ENCODE peak calls at places on chromosomes 4 and X, in nine cellular contexts. U, C, O, T, R, D, N, S and W are unnamed samples. For H3K9me3, the result is how much of the 10 kb centered on the place peaks cover.

GRCh38 chrX:20205927-20206708 is 60.6 kb downstream of the RPS6KA3 start:
- DNase-seq in U (no peak), C (no peak), O (no peak), T (peak), R (no peak), D (peak), N (no peak), S (no peak), W (no peak)

GRCh38 chrX:21926527-21927278 is 13.8 kb upstream of the SMS start:
- DNase-seq in U (peak), C (peak), O (no peak), T (no peak), R (no peak), D (no peak), N (no peak), S (no peak), W (no peak)

GRCh38 chr4:55158957-55159356 is 33.6 kb upstream of the KDR start:
- DNase-seq in U (no peak), C (no peak), O (no peak), T (no peak), R (no peak), D (no peak), N (no peak), S (no peak), W (no peak)

GRCh38 chr4:6362896-6363295 is 93.2 kb downstream of the WFS1 start:
- DNase-seq in U (peak), C (peak), O (peak), T (peak), R (peak), D (no peak), N (no peak), S (no peak), W (no peak)

GRCh38 chrX:26783512-26784225 is 567.7 kb downstream of the MAGEB5 start:
- DNase-seq in U (peak), C (peak), O (no peak), T (no peak), R (no peak), D (peak), N (peak), S (no peak), W (no peak)

GRCh38 chr4:182770969-182771330 is 146.2 kb downstream of the DCTD start:
- DNase-seq in U (peak), C (peak), O (no peak), T (no peak), R (no peak), D (no peak), N (no peak), S (no peak), W (no peak)

GRCh38 chrX:56783450-56783831 is 54.4 kb downstream of the NBDY start:
- DNase-seq in U (peak), C (no peak), O (peak), T (peak), R (no peak), D (no peak), N (peak), S (peak), W (peak)

GRCh38 chrX:9569875-9570274 is 105.0 kb downstream of the TBL1X start:
- DNase-seq in U (no peak), C (no peak), O (no peak), T (no peak), R (no peak), D (no peak), N (no peak), S (no peak), W (no peak)

GRCh38 chrX:41796577-41796976 is 72.6 kb downstream of the GPR82 start:
- DNase-seq in U (no peak), C (no peak), O (no peak), T (no peak), R (no peak), D (no peak), N (no peak), S (no peak), W (no peak)

DNA sequence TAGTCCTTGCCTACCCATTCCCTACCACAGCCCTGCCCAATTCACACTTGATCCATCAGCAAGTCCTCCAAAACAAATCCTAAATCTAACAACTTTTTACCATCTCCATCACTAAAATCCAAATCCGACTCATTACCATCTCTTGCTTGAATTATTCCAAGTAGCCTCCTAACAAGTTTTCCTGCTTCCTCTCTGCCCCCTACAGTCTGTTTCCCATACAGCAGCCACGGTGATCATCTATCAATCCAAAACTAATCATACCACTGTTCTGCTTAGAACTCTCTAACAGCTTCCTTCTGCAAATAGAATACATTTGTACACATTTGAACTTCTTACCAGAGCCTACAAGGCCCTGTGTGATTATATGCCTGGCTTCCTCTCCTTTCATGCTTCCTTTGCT is 133.0 kb downstream of the SHROOM4 start:
- DNase-seq in U (no peak), C (no peak), O (no peak), T (no peak), R (peak), D (peak), N (no peak), S (no peak), W (no peak)
- TF ChIP-seq CTCF in U (peak), C (peak), O (peak), T (peak), R (no peak), D (peak), N (no peak), S (no peak), W (no peak)

GRCh38 chr4:11640584-11640983 is 211.9 kb upstream of the HS3ST1 start:
- DNase-seq in U (no peak), C (no peak), O (no peak), T (no peak), R (no peak), D (no peak), N (no peak), S (no peak), W (no peak)
- H3K9me3 ChIP-seq in U (under half), C (under half), O (under half), T (under half), R (under half), D (under half), N (under half), S (under half), W (under half)

DNA sequence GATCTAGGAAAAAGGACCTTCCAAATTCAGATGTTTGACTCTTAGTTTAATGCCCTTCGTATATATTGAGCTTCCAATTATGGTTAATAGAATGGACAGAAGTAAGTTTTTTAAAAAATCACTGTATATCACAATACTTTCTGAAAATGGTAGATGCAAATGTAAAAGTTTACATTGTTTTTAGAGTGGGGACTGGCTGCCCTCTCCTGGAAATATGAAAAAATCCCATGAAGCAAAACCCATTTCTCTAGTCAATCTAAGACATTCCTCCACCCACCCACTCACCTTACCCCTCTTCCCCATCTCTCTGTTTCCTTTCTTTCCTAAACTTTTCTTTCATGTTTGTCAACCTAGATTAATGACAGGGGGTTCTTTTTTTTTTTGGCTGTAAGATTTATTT is 134.5 kb downstream of the ARHGAP6 start:
- DNase-seq in U (peak), C (peak), O (no peak), T (no peak), R (peak), D (no peak), N (no peak), S (no peak), W (no peak)
- TF ChIP-seq CTCF in U (peak), C (peak), O (no peak), T (peak), R (peak), D (no peak), N (no peak), S (peak), W (no peak)

DNA sequence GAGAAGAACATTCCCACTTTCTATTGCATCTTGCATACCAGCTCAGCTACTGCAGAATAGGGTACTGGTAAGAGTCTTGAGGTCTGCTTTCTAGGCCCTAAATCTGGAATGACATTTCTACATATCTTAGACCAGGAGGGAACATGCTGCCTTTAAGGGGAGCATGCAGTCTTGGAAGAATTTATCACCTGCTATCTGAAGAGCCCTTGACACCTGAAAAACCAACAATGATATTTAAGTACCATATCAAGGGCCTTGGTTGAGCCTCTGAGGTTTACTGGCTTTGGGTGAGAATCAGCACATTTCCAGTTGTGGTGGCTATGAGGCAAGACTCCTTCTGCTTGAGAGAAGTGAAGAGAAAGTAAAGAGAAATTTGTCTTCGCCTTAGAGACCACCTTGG is 436.8 kb upstream of the SPANXN1 start:
- DNase-seq in U (no peak), C (no peak), O (no peak), T (no peak), R (no peak), D (no peak), N (no peak), S (no peak), W (no peak)
- H3K9me3 ChIP-seq in U (under half), C (under half), O (under half), T (under half), R (under half), D (under half), N (under half), S (under half), W (under half)

GRCh38 chr4:163755013-163755412 is 260.5 kb downstream of the TMA16 start:
- DNase-seq in U (peak), C (no peak), O (no peak), T (no peak), R (no peak), D (no peak), N (no peak), S (no peak), W (no peak)
- TF ChIP-seq CTCF in U (peak), C (no peak), O (no peak), T (no peak), R (no peak), D (peak), N (no peak), S (no peak), W (no peak)

GRCh38 chr4:167987285-167987684 is 105.1 kb upstream of the ANXA10 start:
- DNase-seq in U (no peak), C (no peak), O (no peak), T (no peak), R (no peak), D (no peak), N (no peak), S (no peak), W (no peak)

GRCh38 chr4:167986044-167986443 is 106.3 kb upstream of the ANXA10 start:
- DNase-seq in U (no peak), C (no peak), O (no peak), T (no peak), R (no peak), D (no peak), N (no peak), S (no peak), W (no peak)

GRCh38 chr4:167985565-167985964 is 106.8 kb upstream of the ANXA10 start:
- DNase-seq in U (no peak), C (no peak), O (no peak), T (no peak), R (no peak), D (no peak), N (no peak), S (no peak), W (no peak)

DNA sequence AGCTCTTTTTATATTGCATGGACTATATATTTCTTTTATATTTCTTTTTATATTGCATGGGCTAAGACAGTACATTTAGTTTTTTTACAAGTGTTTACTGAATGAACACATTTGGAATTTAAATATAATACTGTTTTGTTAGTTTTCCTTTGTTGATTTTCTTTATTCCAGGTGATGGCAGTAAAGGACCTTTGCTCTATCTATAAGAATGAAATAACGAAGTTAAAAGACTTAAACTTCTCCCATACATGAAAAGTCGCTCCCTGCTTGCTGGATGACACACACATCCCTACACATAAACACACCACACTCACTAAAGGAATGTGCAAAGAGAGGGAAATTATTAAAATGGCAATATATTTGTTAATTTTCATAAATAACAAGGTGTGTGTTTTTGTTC is 102.5 kb upstream of the ANXA10 start:
- DNase-seq in U (no peak), C (no peak), O (no peak), T (no peak), R (no peak), D (no peak), N (no peak), S (no peak), W (no peak)
- H3K9me3 ChIP-seq in U (under half), C (under half), O (under half), T (under half), R (under half), D (under half), N (under half), S (under half), W (under half)

GRCh38 chr4:103996059-103996458 is 276.3 kb upstream of the TACR3 start:
- DNase-seq in U (no peak), C (peak), O (no peak), T (no peak), R (no peak), D (peak), N (no peak), S (no peak), W (no peak)
- TF ChIP-seq CTCF in U (no peak), C (peak), O (no peak), T (no peak), R (no peak), D (peak), N (no peak), S (no peak), W (no peak)

GRCh38 chr4:14264437-14264836 is 636.9 kb upstream of the BOD1L1 start:
- DNase-seq in U (peak), C (peak), O (no peak), T (no peak), R (no peak), D (no peak), N (no peak), S (no peak), W (no peak)
- H3K9me3 ChIP-seq in U (under half), C (under half), O (under half), T (under half), R (under half), D (under half), N (under half), S (under half), W (under half)

DNA sequence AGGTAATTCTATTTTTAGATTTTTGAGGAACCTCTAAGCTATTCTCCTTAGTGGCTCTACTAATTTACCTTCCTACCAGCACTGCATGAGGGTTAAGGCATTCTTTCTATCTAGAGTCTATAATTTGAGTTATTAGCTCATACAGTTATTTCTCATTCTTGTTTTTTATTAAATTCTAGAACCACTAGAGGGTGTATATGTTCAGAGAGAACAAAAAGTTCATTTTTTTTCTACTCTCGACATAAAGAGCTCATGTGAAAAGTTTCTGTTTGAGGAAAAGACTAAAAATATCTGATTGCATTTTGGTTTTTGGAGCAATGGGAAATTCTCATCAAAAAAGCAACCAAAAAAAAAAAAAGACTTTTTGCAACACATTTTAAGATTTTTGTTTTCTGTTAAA is 57.0 kb upstream of the LRAT start:
- DNase-seq in U (no peak), C (no peak), O (no peak), T (no peak), R (no peak), D (no peak), N (no peak), S (no peak), W (no peak)
- TF ChIP-seq CTCF in U (peak), C (peak), O (no peak), T (no peak), R (no peak), D (no peak), N (no peak), S (no peak), W (no peak)